ENCODE peak calls at places on chromosomes 5 and 9, in eight cellular contexts. M is fibroblast of the aortic adventitia, R is psoas muscle, P is AG10803, K is GM23248, G is left cardiac atrium, C is progenitor cell of endocrine pancreas, V is H7. L is an unnamed sample.

GRCh38 chr5:124504081-124504916 is 242.1 kb downstream of the ZNF608 start:
- DNase-seq in C (no peak), M (no peak), V (no peak), R (no peak), K (no peak), G (no peak), P (no peak), L (no peak)

GRCh38 chr9:33209394-33209793 is 30.6 kb upstream of the SPINK4 start:
- DNase-seq in V (no peak), R (no peak), M (no peak), P (no peak), C (no peak), G (no peak), K (no peak), L (no peak)

GRCh38 chr5:42985129-42986037 is 54.7 kb downstream of the ANXA2R start:
- DNase-seq in G (no peak), M (peak), C (no peak), P (peak), V (no peak), R (no peak), K (peak), L (no peak)

GRCh38 chr9:84463272-84463671 is 122.7 kb upstream of the SLC28A3 start:
- DNase-seq in G (no peak), P (no peak), R (no peak), M (no peak), K (no peak), C (no peak), V (no peak), L (no peak)

GRCh38 chr5:153212471-153212870 is 278.0 kb upstream of the GRIA1 start:
- DNase-seq in K (no peak), C (no peak), R (no peak), V (no peak), G (no peak), P (no peak), M (no peak), L (no peak)

GRCh38 chr5:91840412-91840811 is 457.3 kb upstream of the ARRDC3 start:
- DNase-seq in P (no peak), C (no peak), R (no peak), V (no peak), K (no peak), M (no peak), G (no peak), L (no peak)

GRCh38 chr5:169354263-169354662 is 53.3 kb upstream of the SLIT3 start:
- DNase-seq in C (no peak), G (no peak), P (no peak), M (peak), K (peak), R (no peak), V (no peak), L (no peak)

GRCh38 chr5:39164529-39165402 is 54.6 kb downstream of the FYB1 start:
- DNase-seq in C (no peak), M (peak), P (no peak), G (no peak), K (no peak), R (no peak), V (no peak), L (no peak)

GRCh38 chr5:52690236-52690685 is 97.5 kb upstream of the ITGA1 start:
- DNase-seq in M (peak), K (peak), G (no peak), P (peak), R (no peak), V (no peak), C (no peak), L (no peak)

GRCh38 chr9:123069010-123069481 is 35.6 kb downstream of the GPR21 start:
- DNase-seq in K (peak), P (peak), M (peak), C (no peak), G (no peak), V (no peak), R (no peak), L (no peak)

GRCh38 chr9:21836437-21837161 is 34.2 kb downstream of the MTAP start:
- DNase-seq in V (no peak), K (peak), M (peak), C (no peak), G (no peak), P (peak), R (no peak), L (no peak)

GRCh38 chr9:122991370-122991830 is 42.1 kb upstream of the GPR21 start:
- DNase-seq in K (peak), C (no peak), V (no peak), M (peak), P (peak), R (peak), G (peak), L (peak)

GRCh38 chr9:112711050-112711689 is 6.7 kb downstream of the INIP start:
- DNase-seq in K (peak), V (peak), G (no peak), C (no peak), M (peak), R (no peak), P (peak), L (no peak)

GRCh38 chr9:137385061-137385655 is 37.8 kb downstream of the EXD3 start:
- DNase-seq in K (no peak), R (no peak), P (no peak), V (peak), M (no peak), C (no peak), G (peak), L (no peak)

GRCh38 chr5:146137967-146138403 is 32.6 kb upstream of the PLAC8L1 start:
- DNase-seq in C (no peak), P (no peak), R (no peak), K (no peak), G (no peak), M (peak), V (no peak), L (no peak)

GRCh38 chr9:36147441-36148175 is 11.1 kb downstream of the GLIPR2 start:
- DNase-seq in G (no peak), K (no peak), P (no peak), R (no peak), M (no peak), V (no peak), C (no peak), L (no peak)

GRCh38 chr9:14043491-14043890 is 270.4 kb downstream of the NFIB start:
- DNase-seq in R (no peak), V (no peak), G (no peak), P (no peak), C (no peak), M (peak), K (no peak), L (no peak)

GRCh38 chr5:180670586-180671359 is 21.4 kb upstream of the FLT4 start:
- DNase-seq in M (peak), C (no peak), P (peak), K (peak), G (peak), R (no peak), V (peak), L (no peak)

GRCh38 chr5:177306674-177307543 is 3.3 kb downstream of the PRELID1 start:
- DNase-seq in P (no peak), R (no peak), M (no peak), G (no peak), V (peak), C (no peak), K (peak), L (no peak)

GRCh38 chr5:133932441-133933168 is 35.8 kb downstream of the C5orf15 start:
- DNase-seq in K (no peak), M (no peak), R (no peak), V (peak), G (no peak), C (no peak), P (no peak), L (peak)

GRCh38 chr9:110691002-110691549 is 22.5 kb downstream of the MUSK start:
- DNase-seq in C (no peak), M (peak), P (no peak), V (no peak), G (no peak), K (peak), R (no peak), L (no peak)

GRCh38 chr5:16869821-16870796 is 66.0 kb downstream of the MYO10 start:
- DNase-seq in C (no peak), V (no peak), G (no peak), K (peak), P (peak), M (peak), R (no peak), L (no peak)

GRCh38 chr9:89564257-89564878 is 40.4 kb upstream of the GADD45G start:
- DNase-seq in K (no peak), P (no peak), C (no peak), V (peak), M (no peak), R (no peak), G (no peak), L (peak)

GRCh38 chr5:14447958-14448881 is 133.4 kb upstream of the OTULINL start:
- DNase-seq in C (no peak), R (no peak), K (peak), V (peak), M (peak), G (no peak), P (peak), L (peak)

GRCh38 chr5:110335361-110336046 is 391.0 kb downstream of the TMEM232 start:
- DNase-seq in R (no peak), V (no peak), K (peak), M (peak), P (peak), G (no peak), C (no peak), L (no peak)

GRCh38 chr5:10391130-10391529 is 37.6 kb downstream of the MARCHF6 start:
- DNase-seq in P (no peak), V (no peak), R (no peak), G (no peak), K (no peak), C (no peak), M (no peak), L (no peak)

GRCh38 chr9:135604437-135605237 is 34.7 kb downstream of the GLT6D1 start:
- DNase-seq in M (no peak), G (no peak), R (no peak), V (peak), P (no peak), C (peak), K (no peak), L (no peak)

GRCh38 chr9:84152204-84152603 is 171.6 kb downstream of the RMI1 start:
- DNase-seq in G (no peak), R (no peak), P (no peak), C (no peak), V (no peak), M (no peak), K (no peak), L (no peak)

GRCh38 chr5:18965893-18966292 is 1022.1 kb downstream of the CDH18 start:
- DNase-seq in V (no peak), M (no peak), R (no peak), G (no peak), K (no peak), P (no peak), C (no peak), L (no peak)

GRCh38 chr5:17000296-17000939 is 64.3 kb upstream of the MYO10 start:
- DNase-seq in P (peak), R (no peak), G (no peak), K (peak), M (peak), C (no peak), V (no peak), L (no peak)

GRCh38 chr9:77751341-77752091 is 103.4 kb upstream of the GNA14 start:
- DNase-seq in R (no peak), K (peak), V (peak), G (peak), C (no peak), M (peak), P (peak), L (no peak)

L was measured in GM06990.